ENCODE peak calls at places on chromosomes 5 and 9, in nine cellular contexts. F is T-cell; R is upper lobe of right lung; V is NCI-H1436; L is right lobe of liver; Q is pulmonary artery endothelial cell; T is NCI-H460; I is fibroblast of the aortic adventitia; E is activated T-helper 1 cell treated with anti-CD3 and anti-CD28 coated beads, Interleukin-2, amount 50 U/mL, for 16 hours. M is an unnamed sample.

GRCh38 chr5:171288066-171288465 is 21.0 kb upstream of the TLX3 start:
- DNase-seq in V (no peak), Q (no peak), T (no peak), E (no peak), R (no peak), I (no peak), L (no peak), F (no peak), M (no peak)

GRCh38 chr9:126147186-126147585 is 179.4 kb upstream of the MVB12B start:
- DNase-seq in V (no peak), R (peak; percentile 21), I (no peak), Q (no peak), E (no peak), L (no peak), F (no peak), T (no peak), M (no peak)

GRCh38 chr5:157828949-157829639 is 29.9 kb downstream of the CLINT1 start:
- DNase-seq in T (peak; percentile 17), R (no peak), F (no peak), L (no peak), V (no peak), I (no peak), Q (no peak), E (no peak), M (no peak)

GRCh38 chr5:150626853-150627276 is 13.6 kb upstream of the SYNPO start:
- DNase-seq in I (no peak), V (no peak), E (no peak), L (no peak), F (no peak), Q (no peak), R (peak; percentile 78), T (no peak), M (no peak)

GRCh38 chr5:115068239-115069086 is 101.2 kb downstream of the TRIM36 start:
- DNase-seq in Q (no peak), V (peak; percentile 82), L (no peak), T (peak; percentile 23), R (no peak), I (peak; percentile 22), E (no peak), F (peak; percentile 6), M (no peak)

GRCh38 chr9:5799314-5799713 is 33.6 kb downstream of the ERMP1 start:
- DNase-seq in Q (peak; percentile 13), F (no peak), I (peak; percentile 67), T (peak; percentile 24), R (no peak), V (no peak), E (no peak), L (no peak), M (no peak)

GRCh38 chr5:56588636-56589485 is 226.5 kb upstream of the MAP3K1 start:
- DNase-seq in V (peak; percentile 19), R (peak; percentile 70), Q (no peak), I (no peak), T (no peak), F (peak; percentile 63), E (no peak), L (peak; percentile 54), M (peak; percentile 54)

GRCh38 chr5:88734191-88734640 is 148.8 kb downstream of the MEF2C start:
- DNase-seq in E (no peak), I (no peak), T (no peak), V (no peak), F (no peak), L (no peak), R (no peak), Q (no peak), M (no peak)

GRCh38 chr5:35924950-35925722 is 13.3 kb downstream of the CAPSL start:
- DNase-seq in I (peak; percentile 43), E (peak; percentile 63), V (no peak), T (peak; percentile 38), F (peak; percentile 83), Q (no peak), R (peak; percentile 77), L (peak; percentile 73), M (peak; percentile 64)

GRCh38 chr9:97398999-97399758 is 12.7 kb upstream of the TDRD7 start:
- DNase-seq in I (peak; percentile 68), V (no peak), F (peak; percentile 50), T (peak; percentile 32), R (peak; percentile 87), L (peak; percentile 83), Q (no peak), E (peak; percentile 46), M (peak; percentile 31)

GRCh38 chr5:77369566-77369965 is 122.5 kb downstream of the WDR41 start:
- DNase-seq in Q (no peak), I (no peak), R (no peak), V (no peak), T (no peak), F (no peak), L (no peak), E (no peak), M (no peak)

GRCh38 chr5:167375125-167375524 is 916.3 kb upstream of the WWC1 start:
- DNase-seq in Q (no peak), R (no peak), L (no peak), I (no peak), T (no peak), F (no peak), E (no peak), V (no peak), M (no peak)

GRCh38 chr9:129505270-129505881 is 115.5 kb downstream of the C9orf50 start:
- DNase-seq in F (no peak), V (no peak), R (no peak), T (no peak), I (no peak), E (no peak), L (no peak), Q (no peak), M (no peak)

GRCh38 chr9:78054180-78054579 is 22.6 kb upstream of the GNAQ start:
- DNase-seq in E (no peak), F (no peak), R (no peak), V (no peak), T (no peak), I (no peak), L (no peak), Q (no peak), M (peak; percentile 11)

GRCh38 chr5:170097934-170098333 is 7.8 kb upstream of the FOXI1 start:
- DNase-seq in T (no peak), V (no peak), E (no peak), R (no peak), L (peak; percentile 62), I (no peak), F (no peak), Q (no peak), M (no peak)

GRCh38 chr5:121805931-121806330 is 45.8 kb upstream of the FTMT start:
- DNase-seq in T (no peak), R (no peak), Q (no peak), F (no peak), I (no peak), E (no peak), V (no peak), L (no peak), M (no peak)

GRCh38 chr5:103373576-103374472 is 115.3 kb downstream of the MACIR start:
- DNase-seq in E (no peak), I (no peak), V (no peak), Q (no peak), R (no peak), T (no peak), L (no peak), F (no peak), M (no peak)

GRCh38 chr5:73321757-73322452 is 126.7 kb downstream of the FOXD1 start:
- DNase-seq in L (no peak), Q (no peak), E (no peak), T (no peak), F (no peak), V (no peak), I (peak; percentile 88), R (no peak), M (no peak)